ENCODE peak calls at places on chromosomes 4 and X, in eight cellular contexts. One of them, this sample, is unnamed. For H3K36me3, the result is how much of the 10 kb centered on the place peaks cover.

GRCh38 chr4:41022116-41022515 is 192.2 kb downstream of the APBB2 start:
- DNase-seq in transverse colon: no peak
- DNase-seq in ovary: no peak
- DNase-seq in sigmoid colon: no peak
- DNase-seq in stomach: no peak
- DNase-seq in SK-N-SH: no peak
- DNase-seq in tibial nerve: no peak
- DNase-seq in HepG2: no peak
- DNase-seq in this sample: no peak

GRCh38 chr4:47193179-47193578 is 161.8 kb downstream of the GABRB1 start:
- DNase-seq in transverse colon: no peak
- DNase-seq in ovary: no peak
- DNase-seq in sigmoid colon: no peak
- DNase-seq in stomach: no peak
- DNase-seq in SK-N-SH: no peak
- DNase-seq in tibial nerve: no peak
- DNase-seq in HepG2: no peak
- DNase-seq in this sample: no peak

GRCh38 chr4:38099020-38099600 is 138.9 kb downstream of the PTTG2 start:
- DNase-seq in transverse colon: no peak
- DNase-seq in ovary: no peak
- DNase-seq in sigmoid colon: no peak
- DNase-seq in stomach: no peak
- DNase-seq in SK-N-SH: no peak
- DNase-seq in tibial nerve: no peak
- DNase-seq in HepG2: no peak
- DNase-seq in this sample: no peak

GRCh38 chrX:86002076-86002896 is 45.1 kb downstream of the CHM start:
- DNase-seq in transverse colon: peak
- DNase-seq in ovary: no peak
- DNase-seq in sigmoid colon: no peak
- DNase-seq in stomach: peak
- DNase-seq in SK-N-SH: no peak
- DNase-seq in tibial nerve: no peak
- DNase-seq in HepG2: peak
- DNase-seq in this sample: no peak

GRCh38 chr4:165095291-165095690 is 17.4 kb downstream of the TMEM192 start:
- DNase-seq in transverse colon: no peak
- DNase-seq in ovary: no peak
- DNase-seq in sigmoid colon: no peak
- DNase-seq in stomach: no peak
- DNase-seq in SK-N-SH: no peak
- DNase-seq in tibial nerve: no peak
- DNase-seq in HepG2: no peak
- DNase-seq in this sample: peak

GRCh38 chrX:48683411-48683982 is at the start of gene WAS:
- DNase-seq in transverse colon: peak
- DNase-seq in ovary: no peak
- DNase-seq in sigmoid colon: no peak
- DNase-seq in stomach: no peak
- DNase-seq in SK-N-SH: no peak
- DNase-seq in tibial nerve: no peak
- DNase-seq in HepG2: no peak
- DNase-seq in this sample: no peak

GRCh38 chr4:2515835-2516550 is 20.5 kb upstream of the FAM193A start:
- DNase-seq in transverse colon: no peak
- DNase-seq in ovary: peak
- DNase-seq in sigmoid colon: peak
- DNase-seq in stomach: peak
- DNase-seq in SK-N-SH: no peak
- DNase-seq in tibial nerve: peak
- DNase-seq in HepG2: no peak
- DNase-seq in this sample: no peak

GRCh38 chrX:48883729-48884128 is 13.8 kb downstream of the TIMM17B start:
- DNase-seq in transverse colon: no peak
- DNase-seq in ovary: no peak
- DNase-seq in sigmoid colon: no peak
- DNase-seq in stomach: no peak
- DNase-seq in SK-N-SH: peak
- DNase-seq in tibial nerve: no peak
- DNase-seq in HepG2: no peak
- DNase-seq in this sample: no peak

GRCh38 chr4:29277381-29277780 is 1442.8 kb upstream of the PCDH7 start:
- DNase-seq in transverse colon: no peak
- DNase-seq in ovary: no peak
- DNase-seq in sigmoid colon: no peak
- DNase-seq in stomach: no peak
- DNase-seq in SK-N-SH: no peak
- DNase-seq in tibial nerve: no peak
- DNase-seq in HepG2: no peak
- DNase-seq in this sample: no peak

GRCh38 chrX:132861076-132861475 is 97.4 kb downstream of the HS6ST2 start:
- DNase-seq in transverse colon: no peak
- DNase-seq in ovary: no peak
- DNase-seq in sigmoid colon: no peak
- DNase-seq in stomach: no peak
- DNase-seq in SK-N-SH: no peak
- DNase-seq in tibial nerve: no peak
- DNase-seq in HepG2: no peak
- DNase-seq in this sample: no peak

GRCh38 chr4:106694232-106694631 is 325.7 kb upstream of the GIMD1 start:
- DNase-seq in transverse colon: no peak
- DNase-seq in ovary: no peak
- DNase-seq in sigmoid colon: no peak
- DNase-seq in stomach: no peak
- DNase-seq in SK-N-SH: no peak
- DNase-seq in tibial nerve: no peak
- DNase-seq in HepG2: no peak
- DNase-seq in this sample: no peak

GRCh38 chr4:110778526-110778925 is 155.6 kb upstream of the PITX2 start:
- DNase-seq in transverse colon: no peak
- DNase-seq in ovary: no peak
- DNase-seq in sigmoid colon: no peak
- DNase-seq in stomach: no peak
- DNase-seq in SK-N-SH: no peak
- DNase-seq in tibial nerve: no peak
- DNase-seq in HepG2: no peak
- DNase-seq in this sample: no peak

GRCh38 chr4:181162266-181163063 is 1080.7 kb upstream of the TENM3 start:
- DNase-seq in transverse colon: no peak
- DNase-seq in ovary: no peak
- DNase-seq in sigmoid colon: no peak
- DNase-seq in stomach: no peak
- DNase-seq in SK-N-SH: peak
- DNase-seq in tibial nerve: no peak
- DNase-seq in HepG2: no peak
- DNase-seq in this sample: no peak

GRCh38 chrX:129622757-129623301 is 31.9 kb downstream of the APLN start:
- DNase-seq in transverse colon: no peak
- DNase-seq in ovary: no peak
- DNase-seq in sigmoid colon: peak
- DNase-seq in stomach: no peak
- DNase-seq in SK-N-SH: no peak
- DNase-seq in tibial nerve: no peak
- DNase-seq in HepG2: no peak
- DNase-seq in this sample: no peak

GRCh38 chrX:52933976-52934703 is 24.2 kb downstream of the FAM156A start:
- DNase-seq in transverse colon: no peak
- DNase-seq in ovary: no peak
- DNase-seq in sigmoid colon: no peak
- DNase-seq in stomach: no peak
- DNase-seq in SK-N-SH: no peak
- DNase-seq in tibial nerve: no peak
- DNase-seq in HepG2: no peak
- DNase-seq in this sample: no peak

GRCh38 chr4:119189638-119190037 is 22.9 kb upstream of the USP53 start:
- DNase-seq in transverse colon: no peak
- DNase-seq in ovary: no peak
- DNase-seq in sigmoid colon: no peak
- DNase-seq in stomach: no peak
- DNase-seq in SK-N-SH: no peak
- DNase-seq in tibial nerve: no peak
- DNase-seq in HepG2: no peak
- DNase-seq in this sample: no peak

GRCh38 chr4:89712141-89712540 is 124.8 kb downstream of the SNCA start:
- DNase-seq in transverse colon: no peak
- DNase-seq in ovary: no peak
- DNase-seq in sigmoid colon: no peak
- DNase-seq in stomach: no peak
- DNase-seq in SK-N-SH: peak
- DNase-seq in tibial nerve: no peak
- DNase-seq in HepG2: no peak
- DNase-seq in this sample: no peak

GRCh38 chr4:54006755-54007154 is 57.6 kb downstream of the CHIC2 start:
- DNase-seq in transverse colon: no peak
- DNase-seq in ovary: no peak
- DNase-seq in sigmoid colon: no peak
- DNase-seq in stomach: no peak
- DNase-seq in SK-N-SH: no peak
- DNase-seq in tibial nerve: no peak
- DNase-seq in HepG2: peak
- DNase-seq in this sample: no peak

GRCh38 chr4:88359558-88359957 is 19.1 kb upstream of the HERC6 start:
- DNase-seq in transverse colon: no peak
- DNase-seq in ovary: no peak
- DNase-seq in sigmoid colon: no peak
- DNase-seq in stomach: no peak
- DNase-seq in SK-N-SH: no peak
- DNase-seq in tibial nerve: no peak
- DNase-seq in HepG2: no peak
- DNase-seq in this sample: no peak

GRCh38 chr4:3019471-3019870 is 54.9 kb downstream of the HTT-AS start:
- DNase-seq in transverse colon: no peak
- DNase-seq in ovary: no peak
- DNase-seq in sigmoid colon: no peak
- DNase-seq in stomach: no peak
- DNase-seq in SK-N-SH: no peak
- DNase-seq in tibial nerve: no peak
- DNase-seq in HepG2: no peak
- DNase-seq in this sample: no peak

GRCh38 chr4:139123910-139124309 is 53.1 kb downstream of the ELF2 start:
- DNase-seq in transverse colon: no peak
- DNase-seq in ovary: no peak
- DNase-seq in sigmoid colon: no peak
- DNase-seq in stomach: no peak
- DNase-seq in SK-N-SH: no peak
- DNase-seq in tibial nerve: no peak
- DNase-seq in HepG2: no peak
- DNase-seq in this sample: no peak

GRCh38 chr4:74682567-74683359 is 111.6 kb downstream of the BTC start:
- DNase-seq in transverse colon: no peak
- DNase-seq in ovary: no peak
- DNase-seq in sigmoid colon: no peak
- DNase-seq in stomach: peak
- DNase-seq in SK-N-SH: no peak
- DNase-seq in tibial nerve: no peak
- DNase-seq in HepG2: peak
- DNase-seq in this sample: no peak

GRCh38 chr4:174173360-174173759 is 110.1 kb downstream of the FBXO8 start:
- DNase-seq in transverse colon: no peak
- DNase-seq in ovary: no peak
- DNase-seq in sigmoid colon: no peak
- DNase-seq in stomach: no peak
- DNase-seq in SK-N-SH: no peak
- DNase-seq in tibial nerve: no peak
- DNase-seq in HepG2: no peak
- DNase-seq in this sample: no peak

DNA sequence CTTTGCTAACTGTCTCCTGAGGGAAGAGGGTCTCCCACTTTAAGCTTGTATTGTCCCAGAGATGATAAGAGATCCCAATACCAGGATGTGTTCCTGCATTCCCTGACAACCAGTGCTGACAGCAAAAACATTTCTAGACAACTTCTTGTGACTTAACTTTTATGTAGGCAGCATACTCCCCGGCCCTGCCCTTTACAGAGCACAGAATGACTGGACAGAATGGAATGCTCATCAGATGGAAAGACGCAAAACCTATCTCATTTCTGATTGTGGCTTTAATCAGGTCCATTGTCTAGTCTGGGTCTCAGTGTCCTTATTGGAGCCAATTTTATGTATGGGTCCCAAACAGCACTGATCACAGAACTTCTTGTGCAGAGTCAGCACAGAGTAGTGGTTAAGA is 18.2 kb upstream of the PLAC1 start:
- DNase-seq in transverse colon: no peak
- DNase-seq in ovary: no peak
- DNase-seq in sigmoid colon: no peak
- DNase-seq in stomach: no peak
- DNase-seq in SK-N-SH: no peak
- DNase-seq in tibial nerve: no peak
- DNase-seq in HepG2: no peak
- DNase-seq in this sample: no peak
- TF ChIP-seq EP300 in transverse colon: no peak
- TF ChIP-seq EP300 in ovary: no peak
- TF ChIP-seq EP300 in sigmoid colon: no peak
- TF ChIP-seq EP300 in stomach: no peak
- TF ChIP-seq EP300 in SK-N-SH: no peak
- TF ChIP-seq EP300 in tibial nerve: no peak
- TF ChIP-seq EP300 in HepG2: no peak
- TF ChIP-seq EP300 in this sample: no peak

GRCh38 chrX:19955306-19955705 is 35.6 kb downstream of the BCLAF3 start:
- DNase-seq in transverse colon: no peak
- DNase-seq in ovary: no peak
- DNase-seq in sigmoid colon: no peak
- DNase-seq in stomach: no peak
- DNase-seq in SK-N-SH: no peak
- DNase-seq in tibial nerve: no peak
- DNase-seq in HepG2: no peak
- DNase-seq in this sample: no peak
- TF ChIP-seq CTCF in transverse colon: no peak
- TF ChIP-seq CTCF in ovary: no peak
- TF ChIP-seq CTCF in sigmoid colon: no peak
- TF ChIP-seq CTCF in stomach: no peak
- TF ChIP-seq CTCF in SK-N-SH: no peak
- TF ChIP-seq CTCF in tibial nerve: no peak
- TF ChIP-seq CTCF in HepG2: no peak
- TF ChIP-seq CTCF in this sample: no peak

GRCh38 chr4:121668368-121669162 is 28.2 kb downstream of the ANXA5 start:
- DNase-seq in transverse colon: no peak
- DNase-seq in ovary: no peak
- DNase-seq in sigmoid colon: no peak
- DNase-seq in stomach: no peak
- DNase-seq in SK-N-SH: no peak
- DNase-seq in tibial nerve: no peak
- DNase-seq in HepG2: no peak
- DNase-seq in this sample: no peak
- H3K36me3 ChIP-seq in transverse colon: under half
- H3K36me3 ChIP-seq in ovary: under half
- H3K36me3 ChIP-seq in sigmoid colon: half or more
- H3K36me3 ChIP-seq in stomach: under half
- H3K36me3 ChIP-seq in SK-N-SH: half or more
- H3K36me3 ChIP-seq in tibial nerve: under half
- H3K36me3 ChIP-seq in HepG2: under half
- H3K36me3 ChIP-seq in this sample: half or more

GRCh38 chr4:150126880-150127236 is 48.6 kb downstream of the DCLK2 start:
- DNase-seq in transverse colon: no peak
- DNase-seq in ovary: no peak
- DNase-seq in sigmoid colon: no peak
- DNase-seq in stomach: no peak
- DNase-seq in SK-N-SH: no peak
- DNase-seq in tibial nerve: no peak
- DNase-seq in HepG2: no peak
- DNase-seq in this sample: no peak
- TF ChIP-seq EP300 in transverse colon: no peak
- TF ChIP-seq EP300 in ovary: no peak
- TF ChIP-seq EP300 in sigmoid colon: no peak
- TF ChIP-seq EP300 in stomach: no peak
- TF ChIP-seq EP300 in SK-N-SH: peak
- TF ChIP-seq EP300 in tibial nerve: no peak
- TF ChIP-seq EP300 in HepG2: no peak
- TF ChIP-seq EP300 in this sample: no peak

This sample was measured in esophagus muscularis mucosa.